ENCODE peak calls at places on chromosomes 12 and 14, in four cellular contexts. O is lung, A is colonic mucosa, E is GM23248. Y is an unnamed sample.
A peak's percentile ranks its signal among the peaks of the same experiment; 100 is the strongest.

GRCh38 chr12:75481774-75482173 is 1.2 kb downstream of the GLIPR1 start:
- DNase-seq in O (no peak), A (no peak), E (peak; percentile 75), Y (no peak)

GRCh38 chr14:80637726-80638619 is 303.6 kb downstream of the CEP128 start:
- DNase-seq in O (no peak), A (no peak), E (peak; percentile 41), Y (no peak)

GRCh38 chr14:61965030-61965745 is 203.0 kb downstream of the SNAPC1 start:
- DNase-seq in O (no peak), A (no peak), E (peak; percentile 89), Y (no peak)

GRCh38 chr14:90409209-90409730 is 12.4 kb downstream of the CALM1 start:
- DNase-seq in O (no peak), A (no peak), E (peak; percentile 95), Y (peak; percentile 88)

GRCh38 chr12:96060041-96060440 is 24.7 kb upstream of the LTA4H start:
- DNase-seq in O (no peak), A (no peak), E (no peak), Y (no peak)

GRCh38 chr12:46556105-46556559 is 183.6 kb upstream of the SLC38A2 start:
- DNase-seq in O (no peak), A (no peak), E (peak; percentile 91), Y (no peak)

GRCh38 chr14:93007225-93007997 is 84.5 kb downstream of the CHGA start:
- DNase-seq in O (peak; percentile 45), A (peak; percentile 56), E (peak; percentile 96), Y (peak; percentile 45)

GRCh38 chr12:124558298-124558697 is 9.1 kb downstream of the NCOR2 start:
- DNase-seq in O (no peak), A (no peak), E (no peak), Y (no peak)

GRCh38 chr14:25001096-25001982 is 48.6 kb downstream of the STXBP6 start:
- DNase-seq in O (no peak), A (no peak), E (peak; percentile 54), Y (no peak)

GRCh38 chr12:12305568-12306300 is 38.9 kb upstream of the LRP6 start:
- DNase-seq in O (peak; percentile 46), A (no peak), E (no peak), Y (no peak)

GRCh38 chr12:6226002-6226700 is 26.0 kb downstream of the CD9 start:
- DNase-seq in O (no peak), A (peak; percentile 68), E (peak; percentile 79), Y (peak; percentile 70)

GRCh38 chr12:56337753-56338221 is 897 bp upstream of the IL23A start:
- DNase-seq in O (no peak), A (no peak), E (peak; percentile 18), Y (no peak)

GRCh38 chr12:50934981-50935807 is 17.1 kb upstream of the HIGD1C start:
- DNase-seq in O (no peak), A (no peak), E (peak; percentile 53), Y (no peak)

GRCh38 chr12:58189030-58189429 is 247.7 kb downstream of the ATP23 start:
- DNase-seq in O (no peak), A (no peak), E (no peak), Y (no peak)

GRCh38 chr12:120725659-120726509 is at the start of gene ACADS:
- DNase-seq in O (peak; percentile 90), A (peak; percentile 94), E (peak; percentile 95), Y (peak; percentile 93)

GRCh38 chr12:13947237-13947945 is 34.0 kb downstream of the GRIN2B start:
- DNase-seq in O (no peak), A (no peak), E (peak; percentile 25), Y (no peak)

GRCh38 chr12:46303039-46303666 is 34.3 kb upstream of the SLC38A1 start:
- DNase-seq in O (peak; percentile 45), A (peak; percentile 53), E (peak; percentile 53), Y (no peak)

GRCh38 chr12:78963439-78964222 is 99.1 kb downstream of the SYT1 start:
- DNase-seq in O (no peak), A (no peak), E (peak; percentile 68), Y (no peak)

GRCh38 chr12:19351346-19351745 is 87.9 kb upstream of the AEBP2 start:
- DNase-seq in O (no peak), A (no peak), E (no peak), Y (no peak)

GRCh38 chr14:95518045-95518751 is 1.7 kb upstream of the SYNE3 start:
- DNase-seq in O (no peak), A (no peak), E (peak; percentile 42), Y (no peak)

GRCh38 chr14:101361451-101362433 is 199.6 kb upstream of the DIO3 start:
- DNase-seq in O (peak; percentile 27), A (no peak), E (no peak), Y (no peak)

GRCh38 chr14:74836251-74836957 is 39.5 kb downstream of the PROX2 start:
- DNase-seq in O (no peak), A (no peak), E (peak; percentile 34), Y (no peak)

GRCh38 chr12:5713599-5714001 is 231.5 kb downstream of the ANO2 start:
- DNase-seq in O (no peak), A (no peak), E (no peak), Y (no peak)

GRCh38 chr12:125683748-125684381 is 618.6 kb downstream of the AACS start:
- DNase-seq in O (peak; percentile 37), A (peak; percentile 23), E (no peak), Y (no peak)

GRCh38 chr12:108573310-108573709 is 10.9 kb downstream of the ISCU start:
- DNase-seq in O (no peak), A (peak; percentile 21), E (peak; percentile 45), Y (no peak)

GRCh38 chr14:97851438-97851995 is 1054.3 kb downstream of the VRK1 start:
- DNase-seq in O (no peak), A (no peak), E (no peak), Y (no peak)

GRCh38 chr12:52534482-52534881 is 14.3 kb upstream of the KRT5 start:
- DNase-seq in O (no peak), A (peak; percentile 34), E (no peak), Y (no peak)

GRCh38 chr14:33839193-33840076 is 111.4 kb downstream of the EGLN3 start:
- DNase-seq in O (peak; percentile 42), A (peak; percentile 65), E (peak; percentile 76), Y (peak; percentile 75)

GRCh38 chr12:30197392-30198047 is 413.8 kb upstream of the TMTC1 start:
- DNase-seq in O (no peak), A (no peak), E (peak; percentile 64), Y (no peak)

GRCh38 chr14:20456971-20457370 is 1.9 kb downstream of the APEX1 start:
- DNase-seq in O (no peak), A (no peak), E (no peak), Y (no peak)

GRCh38 chr14:104136472-104137296 is 1.7 kb upstream of the KIF26A start:
- DNase-seq in O (no peak), A (no peak), E (no peak), Y (no peak)

GRCh38 chr14:67461341-67461985 is 27.1 kb downstream of the TMEM229B start:
- DNase-seq in O (no peak), A (no peak), E (peak; percentile 47), Y (no peak)

GRCh38 chr14:67456732-67457131 is 31.8 kb downstream of the TMEM229B start:
- DNase-seq in O (no peak), A (no peak), E (no peak), Y (no peak)

GRCh38 chr14:67459336-67459735 is 29.2 kb downstream of the TMEM229B start:
- DNase-seq in O (no peak), A (no peak), E (no peak), Y (no peak)

GRCh38 chr14:67453575-67454300 is 34.8 kb downstream of the TMEM229B start:
- DNase-seq in O (no peak), A (no peak), E (no peak), Y (no peak)

DNA sequence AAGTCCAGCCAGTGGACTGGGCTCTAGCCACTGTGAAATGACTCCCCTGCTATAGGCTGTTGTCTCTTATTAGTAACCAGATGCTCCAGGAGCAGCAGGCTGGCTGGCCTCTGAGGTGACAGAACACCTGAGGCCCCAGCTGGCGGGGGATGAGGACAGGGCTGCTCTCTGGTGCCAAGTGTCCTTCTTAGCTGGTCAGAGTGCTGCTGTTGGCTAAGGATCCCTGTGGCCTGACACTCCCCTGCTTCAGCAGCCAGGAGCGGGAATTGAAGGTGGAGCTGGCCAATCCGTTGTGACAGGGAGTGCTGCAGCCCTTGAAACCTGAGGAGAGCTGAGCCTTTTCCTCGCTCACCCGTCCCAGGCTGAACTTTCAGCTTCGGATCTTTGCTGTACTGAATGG is 30.7 kb downstream of the TMEM229B start:
- DNase-seq in O (no peak), A (no peak), E (no peak), Y (no peak)
- H3K4me3 ChIP-seq in O (no peak overlapping the region), A (no peak overlapping the region), E (no peak overlapping the region), Y (no peak overlapping the region)

GRCh38 chr12:28604240-28604639 is 414.0 kb downstream of the CCDC91 start:
- DNase-seq in O (no peak), A (no peak), E (no peak), Y (no peak)

GRCh38 chr12:28606967-28607557 is 416.8 kb downstream of the CCDC91 start:
- DNase-seq in O (no peak), A (no peak), E (no peak), Y (no peak)

GRCh38 chr12:28603801-28604200 is 413.5 kb downstream of the CCDC91 start:
- DNase-seq in O (no peak), A (no peak), E (no peak), Y (no peak)

GRCh38 chr12:28601659-28602058 is 411.4 kb downstream of the CCDC91 start:
- DNase-seq in O (no peak), A (no peak), E (no peak), Y (no peak)

DNA sequence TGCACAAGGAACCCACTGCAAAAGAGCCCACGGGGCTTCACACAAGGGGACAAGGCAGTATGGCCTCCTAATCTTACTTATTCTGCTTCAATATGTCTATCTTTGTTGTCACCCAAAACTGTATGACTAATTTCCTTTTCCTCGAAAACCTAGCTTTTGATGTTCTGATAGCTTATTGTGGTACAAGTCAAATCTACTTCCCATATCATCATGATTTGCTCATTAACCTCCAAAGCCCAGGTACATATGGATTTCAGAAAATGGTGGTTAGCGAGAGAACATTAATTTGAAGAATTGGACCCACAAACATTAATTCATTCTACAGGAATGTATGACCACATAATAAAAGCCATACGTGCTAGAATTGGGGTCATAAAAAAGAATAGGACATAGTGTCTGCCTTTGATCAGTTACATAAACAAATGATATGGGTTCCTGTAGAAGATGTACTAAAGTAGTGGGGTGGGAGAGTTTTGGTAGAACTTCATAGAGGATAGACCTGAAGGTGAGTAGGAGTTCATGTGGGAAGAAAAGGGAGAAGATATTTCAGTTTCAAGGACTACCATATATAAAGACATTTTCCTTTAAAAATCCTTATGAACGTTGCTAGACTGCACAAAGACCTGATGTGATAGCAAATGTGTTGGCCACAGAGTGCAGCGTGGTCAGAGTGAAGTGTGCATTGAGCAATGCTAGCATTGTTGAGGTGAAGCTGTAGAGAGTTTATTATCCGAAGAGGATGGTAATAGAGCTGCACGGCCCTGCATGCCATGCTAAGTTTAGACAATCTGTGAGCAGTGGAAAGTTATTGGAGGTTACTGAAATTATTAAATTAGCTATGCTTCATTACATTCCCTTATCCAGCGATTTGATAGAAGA is 412.7 kb downstream of the CCDC91 start:
- DNase-seq in O (no peak), A (no peak), E (no peak), Y (no peak)
- H3K4me3 ChIP-seq in O (no peak overlapping the region), A (no peak overlapping the region), E (no peak overlapping the region), Y (no peak overlapping the region)

GRCh38 chr12:92192361-92192760 is 46.7 kb upstream of the BTG1 start:
- DNase-seq in O (no peak), A (no peak), E (no peak), Y (no peak)
- H3K4me3 ChIP-seq in O (no peak overlapping the region), A (no peak overlapping the region), E (no peak overlapping the region), Y (no peak overlapping the region)

GRCh38 chr14:69484444-69485113 is at the start of gene PLEKHD1:
- DNase-seq in O (peak; percentile 55), A (peak; percentile 54), E (peak; percentile 13), Y (no peak)
- H3K4me3 ChIP-seq in O (no peak within 1 kb of the TSS), A (peak within 1 kb of the TSS; percentile 34), E (peak within 1 kb of the TSS; percentile 38), Y (peak within 1 kb of the TSS; percentile 42)

GRCh38 chr12:49537709-49538601 is 875 bp upstream of the KCNH3 start:
- DNase-seq in O (no peak), A (no peak), E (peak; percentile 45), Y (no peak)
- H3K4me3 ChIP-seq in O (no peak overlapping the region), A (peak overlapping the region; percentile 46), E (peak overlapping the region; percentile 57), Y (peak overlapping the region; percentile 72)